ENCODE peak calls at places on chromosomes 5 and 9, in six cellular contexts. Q is PC-9, G is GM23338, J is GM23248, C is astrocyte, N is neural progenitor cell. Y is an unnamed sample.

GRCh38 chr5:117102591-117102990 is 528.0 kb upstream of the SEMA6A start:
- DNase-seq in Q (no peak), C (no peak), J (no peak), N (peak; percentile 12), G (peak; percentile 39), Y (no peak)

GRCh38 chr5:142652563-142652962 is 33.3 kb downstream of the FGF1 start:
- DNase-seq in N (no peak), G (no peak), J (no peak), C (no peak), Q (no peak), Y (no peak)

GRCh38 chr9:5140151-5140550 is 45.3 kb downstream of the INSL6 start:
- DNase-seq in Q (no peak), G (no peak), C (no peak), J (peak; percentile 51), N (no peak), Y (no peak)

GRCh38 chr5:61055434-61056006 is 106.7 kb downstream of the SMIM15 start:
- DNase-seq in Q (no peak), J (peak; percentile 58), C (peak; percentile 37), N (peak; percentile 52), G (peak; percentile 63), Y (no peak)

GRCh38 chr9:120536949-120537640 is 42.9 kb downstream of the CDK5RAP2 start:
- DNase-seq in C (no peak), N (no peak), Q (no peak), G (no peak), J (no peak), Y (no peak)

GRCh38 chr5:35143841-35144240 is 86.4 kb downstream of the PRLR start:
- DNase-seq in Q (no peak), G (no peak), C (no peak), N (no peak), J (peak; percentile 60), Y (no peak)

GRCh38 chr5:8012131-8012977 is 143.4 kb downstream of the MTRR start:
- DNase-seq in Q (no peak), N (no peak), C (no peak), G (no peak), J (no peak), Y (no peak)

GRCh38 chr9:128127568-128127989 is at the start of gene PTGES2:
- DNase-seq in G (peak; percentile 83), N (peak; percentile 89), J (peak; percentile 95), Q (peak; percentile 85), C (peak; percentile 70), Y (no peak)

GRCh38 chr5:173091981-173092380 is 35.8 kb downstream of the CREBRF start:
- DNase-seq in J (no peak), C (no peak), Q (no peak), G (no peak), N (no peak), Y (no peak)

GRCh38 chr5:137414112-137414511 is 85.0 kb downstream of the SPOCK1 start:
- DNase-seq in G (no peak), N (no peak), J (no peak), C (no peak), Q (no peak), Y (no peak)

GRCh38 chr9:6938873-6939272 is 181.1 kb downstream of the KDM4C start:
- DNase-seq in Q (no peak), C (peak; percentile 73), G (no peak), J (no peak), N (no peak), Y (no peak)

GRCh38 chr9:123003467-123003866 is 30.0 kb upstream of the GPR21 start:
- DNase-seq in G (no peak), N (no peak), C (peak; percentile 40), Q (no peak), J (peak; percentile 59), Y (no peak)

GRCh38 chr9:17116400-17116837 is 18.4 kb upstream of the CNTLN start:
- DNase-seq in Q (no peak), C (peak; percentile 22), N (peak; percentile 44), G (peak; percentile 60), J (peak; percentile 72), Y (no peak)

GRCh38 chr9:14307989-14308750 is 5.8 kb downstream of the NFIB start:
- DNase-seq in Q (no peak), G (no peak), C (peak; percentile 70), J (no peak), N (no peak), Y (no peak)

GRCh38 chr9:130539473-130540223 is 39.7 kb upstream of the FUBP3 start:
- DNase-seq in C (peak; percentile 54), Q (peak; percentile 78), G (no peak), J (peak; percentile 76), N (no peak), Y (peak; percentile 79)

GRCh38 chr9:130541533-130541932 is 37.8 kb upstream of the FUBP3 start:
- DNase-seq in C (no peak), G (no peak), N (no peak), Q (no peak), J (no peak), Y (no peak)

GRCh38 chr9:130535818-130536521 is 43.4 kb upstream of the FUBP3 start:
- DNase-seq in G (peak; percentile 56), C (peak; percentile 46), Q (no peak), J (peak; percentile 57), N (peak; percentile 51), Y (no peak)

GRCh38 chr9:130536594-130537215 is 42.7 kb upstream of the FUBP3 start:
- DNase-seq in N (no peak), J (no peak), G (no peak), C (no peak), Q (no peak), Y (peak; percentile 49)

DNA sequence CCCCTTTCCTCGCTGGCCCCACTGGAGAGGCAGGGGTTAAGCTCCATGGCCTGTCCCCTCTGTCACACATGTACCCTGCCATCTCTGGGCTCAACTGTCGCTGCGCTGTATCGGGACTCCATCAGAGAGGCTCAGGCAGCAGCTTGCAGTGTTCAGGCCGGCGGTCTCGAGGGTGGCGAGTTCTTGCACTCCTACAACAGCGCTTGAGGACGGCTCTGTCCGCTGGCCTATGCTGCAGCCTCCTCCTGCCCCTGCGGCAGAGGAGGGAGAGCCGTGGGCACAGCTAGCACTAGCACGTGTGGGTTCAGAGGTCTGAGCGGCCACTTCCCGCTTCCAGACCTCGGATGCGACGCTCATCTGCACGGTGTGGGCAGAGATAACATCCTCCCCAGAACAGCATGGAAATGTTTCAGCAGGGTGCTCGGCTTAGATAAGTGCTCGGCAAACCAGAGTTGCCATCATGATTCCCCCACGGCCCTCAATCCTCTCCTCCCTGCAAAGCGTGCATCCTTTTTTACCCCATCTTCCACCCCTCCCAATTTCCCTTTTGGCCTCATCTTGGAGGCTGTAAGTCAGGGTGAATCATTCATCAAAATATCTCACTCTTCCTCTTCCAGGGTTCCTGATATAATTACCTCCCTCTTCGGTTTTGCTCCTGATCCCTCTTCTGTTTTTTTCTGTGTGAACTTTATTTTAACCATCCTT is 41.9 kb upstream of the FUBP3 start:
- DNase-seq in C (no peak), J (peak; percentile 37), N (no peak), Q (no peak), G (no peak), Y (no peak)
- TF ChIP-seq EZH2 in C (peak; percentile 31), J (no peak), N (no peak), Q (no peak), G (no peak), Y (no peak)

DNA sequence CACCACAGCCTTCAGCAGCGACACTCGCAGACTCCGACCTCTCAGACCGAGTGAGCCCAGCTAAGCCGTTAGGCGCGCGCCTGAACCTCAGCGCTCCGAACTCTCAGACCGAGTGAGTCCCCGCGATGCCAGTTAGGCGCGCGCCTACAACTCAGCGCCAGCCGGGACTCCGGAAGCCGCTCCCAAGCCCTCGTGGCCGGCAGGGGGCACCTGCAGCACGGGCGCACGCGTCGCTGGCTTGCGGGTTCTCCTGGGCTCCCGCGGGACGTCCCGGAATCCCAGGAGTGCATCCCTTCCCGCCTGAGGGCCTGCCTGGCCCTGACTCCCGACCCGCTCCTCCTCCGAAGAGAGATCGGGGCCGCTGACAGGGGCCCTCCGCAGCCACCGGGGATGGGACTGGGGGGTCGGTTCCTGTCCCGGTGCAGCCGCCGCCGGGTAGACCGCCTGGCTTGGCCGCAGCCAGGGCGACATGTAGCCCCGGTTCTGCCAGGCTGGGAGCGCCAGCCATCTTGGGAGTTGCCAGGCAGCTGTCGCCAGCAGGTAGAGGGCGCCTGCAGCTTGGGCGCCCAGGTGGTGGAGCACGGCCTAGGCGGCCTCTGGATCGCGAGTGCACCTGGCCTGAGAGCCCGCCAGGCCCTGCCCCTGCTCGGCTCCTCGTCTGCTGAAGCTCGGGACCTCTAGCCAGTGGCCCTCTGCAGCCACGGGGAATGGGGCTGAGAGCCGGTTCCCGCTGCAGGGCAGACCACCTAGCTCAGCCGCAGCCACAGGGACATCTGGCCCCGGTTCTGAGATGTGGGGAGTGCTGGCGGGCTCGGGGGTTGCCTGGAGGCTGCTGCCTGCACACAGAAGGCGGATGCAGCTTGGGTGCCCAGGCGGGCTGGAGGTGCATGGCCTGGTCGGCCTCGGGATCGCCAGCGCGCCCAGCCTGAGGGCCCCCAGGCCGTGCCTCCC is at the start of gene ANKRD18A:
- DNase-seq in J (peak; percentile 80), C (peak; percentile 45), G (peak; percentile 98), N (peak; percentile 97), Q (peak; percentile 90), Y (peak; percentile 33)
- H2AFZ ChIP-seq in J (peak within 1 kb of the TSS; percentile 66), C (peak within 1 kb of the TSS; percentile 90), G (peak within 1 kb of the TSS; percentile 91), N (peak within 1 kb of the TSS; percentile 100), Q (peak within 1 kb of the TSS; percentile 84), Y (peak within 1 kb of the TSS; percentile 87)

GRCh38 chr9:95826183-95826838 is 49.2 kb upstream of the ERCC6L2 start:
- DNase-seq in C (no peak), Q (no peak), N (no peak), G (no peak), J (peak; percentile 25), Y (no peak)
- TF ChIP-seq EZH2 in C (no peak), Q (no peak), N (no peak), G (no peak), J (no peak), Y (no peak)

DNA sequence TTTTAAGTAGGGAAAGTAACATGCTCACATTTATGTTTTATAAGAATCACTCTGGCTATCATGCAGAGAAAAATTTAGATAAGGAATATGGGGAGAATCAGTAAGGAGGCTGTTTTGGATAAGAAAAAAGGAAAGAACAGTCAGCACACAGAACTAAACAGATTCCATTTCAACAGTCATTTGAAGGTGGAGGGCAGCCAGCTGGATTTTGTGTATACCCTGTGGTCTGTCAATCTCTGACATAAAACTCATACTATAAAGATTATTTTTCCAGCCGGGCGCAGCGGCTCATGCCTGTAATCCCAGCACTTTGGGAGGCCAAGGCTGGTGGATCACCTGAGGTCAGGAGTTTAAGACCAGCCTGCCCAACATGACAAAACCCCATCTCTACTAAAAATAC is 64.2 kb downstream of the PCA3 start:
- DNase-seq in J (no peak), G (no peak), C (no peak), N (no peak), Q (no peak), Y (no peak)
- H2AFZ ChIP-seq in J (no peak overlapping the region), G (no peak overlapping the region), C (no peak overlapping the region), N (no peak overlapping the region), Q (no peak overlapping the region), Y (no peak overlapping the region)

DNA sequence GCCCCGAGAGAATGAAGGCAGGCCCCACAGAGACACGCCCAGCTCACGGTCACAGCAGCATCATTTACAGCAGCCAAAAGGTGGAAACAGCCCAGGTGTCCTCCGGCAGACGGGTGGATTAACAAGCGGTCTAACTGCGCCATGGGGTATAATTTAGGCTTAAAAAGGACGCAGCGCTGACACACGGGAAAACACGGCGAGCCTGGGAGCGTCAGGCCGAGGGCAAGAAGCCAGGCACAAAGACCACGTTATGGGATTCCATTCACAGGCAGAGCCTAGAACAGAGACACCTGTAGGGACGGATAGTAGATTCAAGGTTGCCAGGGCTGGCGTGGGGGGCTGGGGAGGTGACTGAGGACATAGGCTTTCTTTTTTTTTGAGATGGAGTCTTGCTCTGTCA is 36.9 kb upstream of the TMEM250 start:
- DNase-seq in Q (no peak), G (no peak), N (no peak), J (no peak), C (no peak), Y (no peak)
- TF ChIP-seq EZH2 in Q (no peak), G (no peak), N (no peak), J (no peak), C (no peak), Y (no peak)

Y was measured in keratinocyte.